ENCODE peak calls at places on chromosomes 13 and 19, in eight cellular contexts. N, V, H, M, A, F, E and D are unnamed samples.

GRCh38 chr19:31504221-31504620 is 155.0 kb upstream of the TSHZ3 start:
- DNase-seq in H (no peak), M (no peak), N (no peak), V (no peak), E (no peak), A (no peak), F (peak), D (no peak)

GRCh38 chr19:17243340-17243853 is 2.3 kb downstream of the NR2F6 start:
- DNase-seq in E (no peak), M (no peak), A (no peak), H (no peak), F (no peak), N (no peak), V (no peak), D (no peak)

GRCh38 chr19:9427941-9428340 is 7.4 kb downstream of the ZNF266 start:
- DNase-seq in F (no peak), M (no peak), H (no peak), V (no peak), E (no peak), A (no peak), N (no peak), D (no peak)

GRCh38 chr13:30791354-30791921 is 56.1 kb downstream of the ALOX5AP start:
- DNase-seq in V (no peak), H (no peak), F (no peak), N (peak), A (no peak), E (no peak), M (no peak), D (no peak)

GRCh38 chr13:39767791-39768564 is 112.5 kb downstream of the COG6 start:
- DNase-seq in M (no peak), A (peak), E (no peak), V (no peak), N (no peak), F (no peak), H (peak), D (peak)

GRCh38 chr13:110780410-110780809 is 66.9 kb downstream of the ING1 start:
- DNase-seq in E (no peak), M (no peak), A (no peak), V (no peak), N (no peak), F (no peak), H (no peak), D (no peak)

GRCh38 chr19:5091576-5092215 is 122.8 kb downstream of the KDM4B start:
- DNase-seq in E (no peak), M (no peak), H (no peak), F (no peak), A (peak), V (no peak), N (no peak), D (no peak)

GRCh38 chr19:862529-863304 is 3.3 kb downstream of the CFD start:
- DNase-seq in V (no peak), H (peak), A (no peak), M (peak), N (peak), E (peak), F (peak), D (no peak)

GRCh38 chr13:100088282-100088647 is 628 bp upstream of the PCCA start:
- DNase-seq in H (no peak), V (no peak), N (no peak), E (no peak), A (no peak), M (no peak), F (no peak), D (peak)

GRCh38 chr19:15672580-15673175 is at the start of gene CYP4F12:
- DNase-seq in E (peak), H (no peak), N (peak), A (no peak), M (peak), V (no peak), F (no peak), D (no peak)

GRCh38 chr19:45424191-45425058 is 708 bp upstream of the ERCC1 start:
- DNase-seq in A (no peak), V (peak), H (no peak), M (peak), E (no peak), N (peak), F (peak), D (peak)

GRCh38 chr13:78768950-78769349 is 110.0 kb upstream of the OBI1 start:
- DNase-seq in F (no peak), N (no peak), E (no peak), A (no peak), V (no peak), H (no peak), M (no peak), D (no peak)